ENCODE peak calls at places on chromosome 14, in nine cellular contexts. C is stimulated activated CD8-positive, alpha-beta memory T cell treated with anti-CD3 and anti-CD28 coated beads, Interleukin-7, amount 100 ng/mL, for 4 hours; L is CD8-positive, alpha-beta memory T cell; G is ELF-1; W is occipital lobe; D is H54; E is GM10248; X is left cardiac atrium; B is HuH-7.5. S is an unnamed sample.

GRCh38 chr14:104130974-104131651 is 7.3 kb upstream of the KIF26A start:
- DNase-seq in C (no peak), L (no peak), G (no peak), W (no peak), D (peak; percentile 56), E (peak; percentile 64), X (peak; percentile 66), B (no peak), S (no peak)

GRCh38 chr14:32382704-32383103 is 53.6 kb downstream of the AKAP6 start:
- DNase-seq in C (no peak), L (no peak), G (peak; percentile 53), W (no peak), D (no peak), E (no peak), X (no peak), B (no peak), S (no peak)

GRCh38 chr14:104115691-104116543 is 22.5 kb upstream of the KIF26A start:
- DNase-seq in C (no peak), L (no peak), G (no peak), W (no peak), D (no peak), E (no peak), X (peak; percentile 31), B (no peak), S (no peak)

GRCh38 chr14:24183014-24183481 is 5.6 kb downstream of the IPO4 start:
- DNase-seq in C (no peak), L (no peak), G (no peak), W (no peak), D (no peak), E (no peak), X (no peak), B (no peak), S (no peak)

GRCh38 chr14:77033622-77034521 is 5.4 kb upstream of the IRF2BPL start:
- DNase-seq in C (peak; percentile 69), L (peak; percentile 87), G (peak; percentile 95), W (peak; percentile 31), D (no peak), E (peak; percentile 86), X (peak; percentile 88), B (peak; percentile 89), S (peak; percentile 55)

GRCh38 chr14:39555749-39556148 is 123.5 kb upstream of the FBXO33 start:
- DNase-seq in C (no peak), L (no peak), G (no peak), W (no peak), D (no peak), E (no peak), X (peak; percentile 26), B (no peak), S (no peak)

GRCh38 chr14:53509227-53509822 is 356.2 kb upstream of the DDHD1 start:
- DNase-seq in C (no peak), L (no peak), G (peak; percentile 72), W (no peak), D (no peak), E (no peak), X (peak; percentile 48), B (no peak), S (no peak)

GRCh38 chr14:90301580-90302181 is 30.1 kb downstream of the NRDE2 start:
- DNase-seq in C (no peak), L (no peak), G (no peak), W (no peak), D (peak; percentile 47), E (no peak), X (no peak), B (peak; percentile 21), S (no peak)

GRCh38 chr14:41285193-41285748 is 321.4 kb upstream of the LRFN5 start:
- DNase-seq in C (no peak), L (no peak), G (no peak), W (no peak), D (no peak), E (no peak), X (peak; percentile 20), B (peak; percentile 2), S (no peak)

GRCh38 chr14:95998656-95999055 is 40.5 kb upstream of the C14orf132 start:
- DNase-seq in C (no peak), L (no peak), G (no peak), W (no peak), D (no peak), E (no peak), X (no peak), B (no peak), S (no peak)

GRCh38 chr14:97456958-97457357 is 659.8 kb downstream of the VRK1 start:
- DNase-seq in C (peak; percentile 73), L (peak; percentile 20), G (peak; percentile 4), W (no peak), D (no peak), E (no peak), X (no peak), B (no peak), S (no peak)

GRCh38 chr14:77542349-77543239 is 44.0 kb upstream of the ISM2 start:
- DNase-seq in C (no peak), L (no peak), G (peak; percentile 18), W (no peak), D (no peak), E (no peak), X (no peak), B (no peak), S (no peak)

GRCh38 chr14:71311061-71311460 is 403.8 kb downstream of the PCNX1 start:
- DNase-seq in C (no peak), L (no peak), G (no peak), W (peak; percentile 23), D (no peak), E (no peak), X (no peak), B (no peak), S (no peak)

GRCh38 chr14:92906823-92907222 is 16.1 kb upstream of the CHGA start:
- DNase-seq in C (no peak), L (no peak), G (no peak), W (peak; percentile 43), D (no peak), E (no peak), X (no peak), B (no peak), S (no peak)

GRCh38 chr14:105710119-105711057 is 184.0 kb downstream of the TMEM121 start:
- DNase-seq in C (no peak), L (no peak), G (peak; percentile 22), W (no peak), D (no peak), E (no peak), X (no peak), B (no peak), S (no peak)

GRCh38 chr14:22084393-22085281 is 411.0 kb upstream of the OR4E1 start:
- DNase-seq in C (no peak), L (no peak), G (peak; percentile 7), W (no peak), D (no peak), E (peak; percentile 48), X (no peak), B (peak; percentile 8), S (no peak)

GRCh38 chr14:91835197-91835919 is 32.0 kb downstream of the TC2N start:
- DNase-seq in C (no peak), L (peak; percentile 12), G (no peak), W (no peak), D (no peak), E (no peak), X (no peak), B (no peak), S (no peak)

GRCh38 chr14:66541627-66542026 is 33.7 kb downstream of the GPHN start:
- DNase-seq in C (no peak), L (no peak), G (no peak), W (no peak), D (no peak), E (no peak), X (no peak), B (no peak), S (no peak)

GRCh38 chr14:73255693-73256225 is 18.5 kb downstream of the PAPLN start:
- DNase-seq in C (no peak), L (no peak), G (no peak), W (no peak), D (no peak), E (no peak), X (no peak), B (no peak), S (no peak)

GRCh38 chr14:63962896-63963295 is 110.1 kb downstream of the SYNE2 start:
- DNase-seq in C (no peak), L (no peak), G (no peak), W (no peak), D (no peak), E (no peak), X (no peak), B (no peak), S (no peak)

GRCh38 chr14:49893309-49894213 is 679 bp downstream of the ARF6 start:
- DNase-seq in C (peak; percentile 55), L (peak; percentile 71), G (no peak), W (peak; percentile 14), D (no peak), E (peak; percentile 75), X (peak; percentile 72), B (no peak), S (peak; percentile 51)